ENCODE peak calls at places on chromosome 1, in nine cellular contexts. E, G, S, K, L, Y, I, M and X are unnamed samples.

GRCh38 chr1:89624715-89625323 is 8.1 kb upstream of the LRRC8C start:
- DNase-seq in E (no peak), G (no peak), S (no peak), K (no peak), L (no peak), Y (no peak), I (no peak), M (no peak), X (no peak)

GRCh38 chr1:183778006-183778405 is 26.9 kb upstream of the RGL1 start:
- DNase-seq in E (no peak), G (no peak), S (no peak), K (no peak), L (no peak), Y (no peak), I (no peak), M (no peak), X (no peak)

GRCh38 chr1:49102752-49103151 is 326.1 kb upstream of the BEND5 start:
- DNase-seq in E (peak), G (no peak), S (no peak), K (no peak), L (no peak), Y (peak), I (peak), M (no peak), X (no peak)

GRCh38 chr1:147078606-147079399 is 93.5 kb downstream of the PRKAB2 start:
- DNase-seq in E (no peak), G (no peak), S (no peak), K (no peak), L (no peak), Y (no peak), I (no peak), M (no peak), X (no peak)

GRCh38 chr1:43269627-43270375 is at the start of gene TMEM125:
- DNase-seq in E (no peak), G (no peak), S (no peak), K (no peak), L (no peak), Y (no peak), I (no peak), M (peak), X (peak)

GRCh38 chr1:42282867-42283583 is 52.0 kb downstream of the FOXJ3 start:
- DNase-seq in E (peak), G (no peak), S (no peak), K (no peak), L (no peak), Y (peak), I (no peak), M (no peak), X (peak)

GRCh38 chr1:65668368-65668767 is 124.3 kb upstream of the PDE4B start:
- DNase-seq in E (no peak), G (no peak), S (no peak), K (no peak), L (no peak), Y (no peak), I (no peak), M (no peak), X (no peak)

GRCh38 chr1:3468236-3469103 is 14.0 kb downstream of the ARHGEF16 start:
- DNase-seq in E (peak), G (no peak), S (no peak), K (peak), L (no peak), Y (no peak), I (no peak), M (peak), X (no peak)

GRCh38 chr1:214317734-214318133 is 36.8 kb downstream of the SMYD2 start:
- DNase-seq in E (no peak), G (no peak), S (no peak), K (no peak), L (no peak), Y (no peak), I (no peak), M (no peak), X (no peak)

GRCh38 chr1:197976368-197976767 is 59.2 kb downstream of the LHX9 start:
- DNase-seq in E (no peak), G (no peak), S (no peak), K (no peak), L (no peak), Y (no peak), I (no peak), M (no peak), X (no peak)

DNA sequence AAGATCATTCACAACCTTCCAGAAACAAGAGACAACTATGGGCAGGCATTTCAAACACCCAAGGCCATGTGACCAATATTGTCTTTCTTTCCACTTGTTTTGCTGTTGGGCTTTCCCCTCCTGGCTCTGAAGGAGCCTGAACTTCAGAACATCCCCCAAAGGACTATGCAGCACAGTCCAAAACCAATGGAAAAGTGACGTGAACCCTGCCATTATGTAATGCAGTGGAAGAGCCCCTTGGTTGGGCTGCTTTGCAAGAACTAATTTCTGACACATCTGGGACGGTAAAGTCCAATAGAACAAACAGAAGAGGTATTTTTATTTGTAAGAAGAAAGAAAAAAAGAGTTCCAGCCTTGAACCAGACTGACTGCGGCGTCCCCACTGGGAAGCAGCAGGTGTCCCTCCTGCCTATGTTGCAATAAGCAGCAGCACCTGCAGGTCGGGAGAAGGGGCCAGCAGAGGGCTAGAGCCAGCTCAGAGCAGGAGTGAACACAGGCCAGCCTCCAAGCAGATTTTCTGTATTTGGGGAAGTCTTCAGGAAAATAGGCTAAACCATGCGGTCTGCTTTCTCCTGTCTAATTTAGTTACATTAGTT is 116.7 kb downstream of the CDC7 start:
- DNase-seq in E (no peak), G (no peak), S (no peak), K (peak), L (no peak), Y (no peak), I (no peak), M (peak), X (no peak)
- TF ChIP-seq CTCF in E (no peak), G (no peak), S (peak), K (no peak), L (no peak), Y (no peak), I (no peak), M (no peak), X (peak)

GRCh38 chr1:7576946-7577657 is 194.0 kb upstream of the VAMP3 start:
- DNase-seq in E (peak), G (no peak), S (no peak), K (no peak), L (no peak), Y (no peak), I (no peak), M (peak), X (no peak)
- TF ChIP-seq CTCF in E (peak), G (no peak), S (no peak), K (peak), L (peak), Y (peak), I (peak), M (no peak), X (no peak)

DNA sequence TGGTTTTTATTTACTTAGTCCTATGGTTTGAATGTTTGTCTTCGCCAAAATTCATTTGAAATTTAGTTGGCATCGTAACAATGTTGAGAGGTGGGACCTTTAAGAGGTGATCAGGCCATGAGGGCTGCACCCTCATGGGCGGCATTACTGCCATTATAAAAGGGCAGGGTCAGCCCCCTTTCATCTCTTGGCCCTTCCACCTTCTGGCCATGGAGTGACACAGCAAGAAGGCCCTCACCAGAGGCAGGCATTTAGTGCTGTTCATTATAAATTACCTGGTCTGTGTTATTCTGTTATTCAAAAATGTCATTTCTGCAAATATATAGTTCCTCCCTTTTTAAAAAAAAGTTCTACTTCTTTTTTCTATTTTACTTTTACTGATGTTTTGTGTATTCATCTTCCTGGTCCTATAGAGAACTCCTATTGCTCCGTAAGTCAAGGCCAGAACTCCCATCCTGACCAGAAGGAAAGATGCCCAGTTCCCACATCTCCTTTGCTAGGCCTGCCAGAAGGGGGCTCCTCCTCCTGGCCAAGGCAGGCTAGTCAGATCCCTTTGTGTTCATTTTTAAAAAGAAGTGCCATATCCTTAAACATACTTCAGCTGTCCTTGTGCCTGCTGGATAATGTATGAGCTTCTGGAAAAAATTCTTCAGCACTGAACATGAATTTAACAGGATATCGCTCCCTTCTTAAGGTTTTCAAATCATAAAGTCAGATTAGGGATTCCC is 10.0 kb upstream of the LBR start:
- DNase-seq in E (peak), G (no peak), S (no peak), K (no peak), L (no peak), Y (peak), I (no peak), M (peak), X (no peak)
- TF ChIP-seq CTCF in E (peak), G (peak), S (peak), K (peak), L (peak), Y (peak), I (peak), M (no peak), X (peak)

GRCh38 chr1:202968351-202968750 is 1.3 kb upstream of the CYB5R1 start:
- DNase-seq in E (no peak), G (no peak), S (no peak), K (no peak), L (no peak), Y (no peak), I (no peak), M (no peak), X (no peak)

GRCh38 chr1:202966006-202966904 is 802 bp downstream of the CYB5R1 start:
- DNase-seq in E (no peak), G (no peak), S (no peak), K (no peak), L (no peak), Y (no peak), I (no peak), M (no peak), X (no peak)

GRCh38 chr1:202965441-202965821 is 1.6 kb downstream of the CYB5R1 start:
- DNase-seq in E (no peak), G (no peak), S (no peak), K (no peak), L (no peak), Y (no peak), I (no peak), M (no peak), X (no peak)

GRCh38 chr1:202968895-202969295 is 1.8 kb upstream of the CYB5R1 start:
- DNase-seq in E (peak), G (peak), S (peak), K (no peak), L (peak), Y (peak), I (peak), M (no peak), X (peak)

GRCh38 chr1:202967684-202968281 is 726 bp upstream of the CYB5R1 start:
- DNase-seq in E (no peak), G (peak), S (peak), K (no peak), L (no peak), Y (no peak), I (peak), M (no peak), X (peak)
- TF ChIP-seq CTCF in E (no peak), G (no peak), S (no peak), K (no peak), L (no peak), Y (no peak), I (no peak), M (no peak), X (no peak)

GRCh38 chr1:15168479-15168878 is 14.9 kb downstream of the TMEM51 start:
- DNase-seq in E (peak), G (no peak), S (no peak), K (no peak), L (peak), Y (peak), I (no peak), M (no peak), X (no peak)
- TF ChIP-seq CTCF in E (no peak), G (no peak), S (no peak), K (no peak), L (no peak), Y (no peak), I (no peak), M (no peak), X (no peak)

DNA sequence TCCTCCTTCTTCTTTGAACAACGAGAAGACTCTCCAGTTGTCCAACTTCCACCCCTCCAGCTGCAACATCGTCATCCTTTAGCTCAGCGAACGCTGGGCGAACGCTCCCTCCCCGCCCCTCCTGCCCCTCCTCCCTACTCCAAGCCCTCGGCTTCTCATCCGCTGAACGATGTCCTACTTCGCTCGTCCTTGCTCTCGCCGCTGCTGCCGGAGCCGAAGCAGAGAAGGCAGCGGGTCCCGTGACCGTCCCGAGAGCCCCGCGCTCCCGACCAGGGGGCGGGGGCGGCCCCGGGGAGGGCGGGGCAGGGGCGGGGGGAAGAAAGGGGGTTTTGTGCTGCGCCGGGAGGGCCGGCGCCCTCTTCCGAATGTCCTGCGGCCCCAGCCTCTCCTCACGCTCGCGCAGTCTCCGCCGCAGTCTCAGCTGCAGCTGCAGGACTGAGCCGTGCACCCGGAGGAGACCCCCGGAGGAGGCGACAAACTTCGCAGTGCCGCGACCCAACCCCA is at the start of gene BCAN:
- DNase-seq in E (no peak), G (no peak), S (no peak), K (peak), L (no peak), Y (no peak), I (no peak), M (no peak), X (peak)
- TF ChIP-seq CTCF in E (no peak), G (no peak), S (no peak), K (no peak), L (no peak), Y (no peak), I (no peak), M (no peak), X (no peak)

GRCh38 chr1:30232288-30232899 is 491.0 kb downstream of the MATN1 start:
- DNase-seq in E (no peak), G (peak), S (no peak), K (no peak), L (peak), Y (no peak), I (peak), M (no peak), X (peak)
- TF ChIP-seq CTCF in E (no peak), G (peak), S (peak), K (peak), L (peak), Y (peak), I (peak), M (peak), X (peak)

DNA sequence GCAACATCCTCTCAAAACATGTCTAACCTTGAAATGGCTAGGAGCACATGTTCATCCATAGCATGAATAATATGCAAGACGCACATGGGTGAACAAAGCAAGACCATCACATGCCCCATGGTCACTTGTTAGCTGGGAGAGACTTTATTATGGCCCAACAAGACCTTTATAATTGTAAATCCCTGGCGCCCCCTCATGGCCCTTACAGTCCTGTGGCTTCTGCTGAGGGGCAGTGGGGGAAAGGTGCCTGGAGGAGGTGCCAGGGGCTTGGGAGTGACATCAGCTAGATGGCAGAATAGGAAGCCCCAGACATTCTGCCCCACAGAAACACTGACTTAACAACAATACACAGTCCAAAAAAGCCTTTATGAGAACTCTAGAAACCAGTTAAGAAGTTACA is 51.7 kb downstream of the CSMD2 start:
- DNase-seq in E (no peak), G (peak), S (no peak), K (no peak), L (no peak), Y (no peak), I (no peak), M (no peak), X (no peak)
- TF ChIP-seq CTCF in E (no peak), G (no peak), S (peak), K (no peak), L (no peak), Y (no peak), I (no peak), M (no peak), X (no peak)

GRCh38 chr1:209584186-209584776 is 767 bp downstream of the CAMK1G start:
- DNase-seq in E (no peak), G (no peak), S (no peak), K (no peak), L (no peak), Y (no peak), I (no peak), M (no peak), X (no peak)

GRCh38 chr1:209586341-209586740 is 2.8 kb downstream of the CAMK1G start:
- DNase-seq in E (no peak), G (no peak), S (no peak), K (no peak), L (no peak), Y (no peak), I (no peak), M (no peak), X (no peak)

GRCh38 chr1:209587778-209588177 is 4.3 kb downstream of the CAMK1G start:
- DNase-seq in E (no peak), G (no peak), S (no peak), K (no peak), L (no peak), Y (peak), I (no peak), M (no peak), X (no peak)

GRCh38 chr1:209585197-209585596 is 1.7 kb downstream of the CAMK1G start:
- DNase-seq in E (no peak), G (no peak), S (no peak), K (no peak), L (no peak), Y (no peak), I (no peak), M (no peak), X (no peak)

GRCh38 chr1:209585672-209586071 is 2.2 kb downstream of the CAMK1G start:
- DNase-seq in E (peak), G (no peak), S (no peak), K (peak), L (no peak), Y (peak), I (no peak), M (peak), X (no peak)
- TF ChIP-seq CTCF in E (no peak), G (no peak), S (no peak), K (no peak), L (no peak), Y (peak), I (no peak), M (no peak), X (no peak)